ENCODE peak calls at places on chromosomes 11 and 22, in nine cellular contexts. D, V, U, L, H, R, B, O and M are unnamed samples.

GRCh38 chr11:69868003-69868865 is 49.0 kb upstream of the FGF3 start:
- DNase-seq in H (no peak), D (no peak), O (no peak), L (no peak), R (no peak), B (peak), U (no peak), V (no peak), M (no peak)

GRCh38 chr22:39717099-39717498 is 146.5 kb downstream of the CACNA1I start:
- DNase-seq in V (no peak), D (no peak), L (no peak), R (no peak), O (no peak), B (no peak), U (no peak), H (no peak), M (no peak)

GRCh38 chr22:45554040-45554406 is 51.3 kb downstream of the FBLN1 start:
- DNase-seq in L (no peak), H (peak), D (no peak), R (no peak), V (no peak), O (no peak), B (no peak), U (peak), M (no peak)

GRCh38 chr11:123055132-123055924 is 6.6 kb downstream of the HSPA8 start:
- DNase-seq in B (no peak), D (no peak), V (no peak), L (no peak), H (peak), U (no peak), R (no peak), O (no peak), M (no peak)

GRCh38 chr11:94201004-94201465 is 72.4 kb downstream of the PANX1 start:
- DNase-seq in V (no peak), H (no peak), R (peak), O (no peak), D (peak), U (no peak), B (no peak), L (peak), M (peak)

GRCh38 chr11:86218125-86219081 is 26.1 kb upstream of the EED start:
- DNase-seq in R (peak), D (peak), L (peak), H (peak), V (peak), B (peak), O (peak), U (peak), M (no peak)

GRCh38 chr11:77170107-77170506 is 42.1 kb downstream of the MYO7A start:
- DNase-seq in L (no peak), D (no peak), V (no peak), B (peak), H (no peak), R (no peak), O (no peak), U (no peak), M (no peak)

GRCh38 chr22:22928666-22929380 is 41.2 kb downstream of the IGLL5 start:
- DNase-seq in O (peak), V (peak), R (peak), D (peak), B (no peak), L (peak), H (peak), U (peak), M (no peak)

GRCh38 chr11:11620251-11620965 is 1.4 kb downstream of the GALNT18 start:
- DNase-seq in V (peak), U (no peak), D (no peak), B (peak), R (no peak), H (peak), O (no peak), L (peak), M (no peak)

GRCh38 chr11:33698921-33699320 is 1.7 kb downstream of the C11orf91 start:
- DNase-seq in V (no peak), L (no peak), U (no peak), R (peak), D (no peak), H (no peak), B (no peak), O (no peak), M (no peak)
- H3K4me3 ChIP-seq in V (no peak), L (no peak), U (no peak), R (no peak), D (no peak), H (no peak), B (no peak), O (no peak), M (no peak)

GRCh38 chr11:33689506-33689905 is 11.1 kb downstream of the C11orf91 start:
- DNase-seq in R (no peak), D (no peak), U (no peak), O (no peak), H (no peak), V (no peak), B (no peak), L (no peak), M (no peak)

GRCh38 chr11:33685061-33685460 is 15.6 kb downstream of the C11orf91 start:
- DNase-seq in O (no peak), U (no peak), L (no peak), H (no peak), B (no peak), V (no peak), R (peak), D (peak), M (no peak)

GRCh38 chr11:33690290-33691050 is 10.2 kb downstream of the C11orf91 start:
- DNase-seq in H (no peak), O (no peak), R (peak), L (peak), D (peak), B (no peak), U (no peak), V (peak), M (peak)

GRCh38 chr11:33689089-33689488 is 11.5 kb downstream of the C11orf91 start:
- DNase-seq in D (peak), R (peak), U (no peak), H (no peak), L (peak), B (no peak), V (no peak), O (no peak), M (no peak)

DNA sequence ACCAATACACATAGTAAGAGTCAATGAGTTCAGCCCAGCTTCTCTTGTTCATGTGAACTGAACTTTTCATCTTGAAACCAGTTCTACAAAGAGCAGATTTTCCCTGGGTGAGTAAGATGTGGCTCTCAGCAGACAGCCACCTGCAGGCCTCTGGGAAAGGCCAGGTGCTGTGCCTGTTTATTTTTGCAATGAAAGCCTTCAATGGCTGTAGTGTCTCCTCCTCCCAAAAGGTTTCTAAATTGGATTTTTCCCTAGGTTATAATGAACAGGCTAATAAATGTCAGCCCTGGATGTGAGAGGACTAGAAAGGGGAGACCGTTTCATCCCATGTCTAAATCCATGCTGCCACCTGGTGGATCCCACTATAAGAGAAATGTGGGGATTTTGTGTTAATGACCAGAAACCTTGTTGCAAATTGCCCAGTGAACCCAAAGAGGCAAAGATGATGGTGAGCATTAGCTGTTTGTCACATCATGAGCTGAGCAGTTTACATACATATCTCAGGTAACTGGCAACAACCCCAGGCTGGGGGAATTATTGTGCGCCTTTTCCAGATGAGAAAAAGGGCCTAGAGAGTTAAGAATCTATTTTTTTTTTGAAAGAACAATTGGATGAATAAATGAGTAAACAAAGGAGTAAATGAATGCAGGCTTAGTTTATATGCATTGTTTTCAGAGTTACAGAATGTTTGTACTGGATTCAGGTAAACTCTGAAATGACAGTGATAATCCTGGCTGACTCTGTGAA is 12.7 kb downstream of the C11orf91 start:
- DNase-seq in B (peak), R (peak), D (peak), U (peak), O (no peak), V (no peak), H (peak), L (peak), M (no peak)
- TF ChIP-seq CTCF in B (peak), R (peak), D (peak), U (peak), O (no peak), V (peak), H (peak), L (peak), M (peak)

GRCh38 chr22:20430641-20431519 is 6.7 kb downstream of the SCARF2 start:
- DNase-seq in B (peak), R (no peak), D (peak), L (peak), H (peak), U (no peak), O (peak), V (peak), M (no peak)

GRCh38 chr22:20428496-20429253 is 8.9 kb downstream of the SCARF2 start:
- DNase-seq in R (no peak), H (no peak), V (no peak), L (no peak), D (no peak), B (no peak), O (no peak), U (no peak), M (no peak)

GRCh38 chr22:20427945-20428417 is 9.6 kb downstream of the SCARF2 start:
- DNase-seq in H (no peak), R (no peak), D (no peak), O (no peak), L (no peak), B (no peak), V (no peak), U (no peak), M (no peak)

GRCh38 chr22:20430101-20430640 is 7.5 kb downstream of the SCARF2 start:
- DNase-seq in D (no peak), B (no peak), V (no peak), R (no peak), L (no peak), H (no peak), U (no peak), O (no peak), M (no peak)

GRCh38 chr22:20429254-20430100 is 8.1 kb downstream of the SCARF2 start:
- DNase-seq in R (no peak), V (peak), B (peak), L (no peak), D (no peak), U (peak), O (peak), H (peak), M (no peak)
- H3K4me3 ChIP-seq in R (no peak), V (peak), B (peak), L (no peak), D (no peak), U (peak), O (peak), H (peak), M (no peak)

DNA sequence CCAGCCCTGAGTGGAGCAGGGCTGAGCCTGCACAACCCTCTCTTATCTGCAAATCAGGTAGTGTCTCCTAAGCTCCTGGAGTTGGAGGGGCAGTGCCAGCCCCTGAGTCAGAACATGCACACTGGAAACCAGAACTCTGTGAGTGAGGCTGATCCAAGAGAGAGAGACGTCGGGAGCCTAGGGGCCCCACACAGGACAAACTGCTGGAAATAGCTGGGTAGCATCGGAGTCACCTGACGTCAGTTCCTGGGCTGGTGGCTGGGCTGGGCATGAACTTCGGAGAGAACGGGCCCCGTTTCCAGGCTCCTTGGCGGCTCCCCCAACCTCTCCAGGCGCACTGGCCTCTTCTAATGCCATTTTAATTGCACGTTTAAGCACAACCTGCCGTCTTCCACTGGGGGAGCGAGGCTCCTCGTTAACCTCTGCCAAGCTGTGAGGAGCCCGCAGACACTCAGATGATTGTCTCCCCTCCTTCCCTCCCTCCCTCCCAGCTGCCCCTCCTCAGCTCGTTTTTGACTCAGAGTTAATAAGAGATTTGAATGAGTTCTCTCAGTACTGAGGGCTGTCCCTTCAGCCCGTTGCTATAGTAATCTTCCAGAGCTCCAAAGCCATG is 191.2 kb upstream of the TBCEL start:
- DNase-seq in R (no peak), B (peak), L (no peak), O (no peak), D (no peak), H (no peak), V (no peak), U (no peak), M (no peak)
- TF ChIP-seq CTCF in R (no peak), B (no peak), L (no peak), O (no peak), D (no peak), H (no peak), V (no peak), U (no peak), M (no peak)

GRCh38 chr11:22685111-22685510 is 18.7 kb downstream of the GAS2 start:
- DNase-seq in R (no peak), V (no peak), D (no peak), B (no peak), H (no peak), U (no peak), O (no peak), L (peak), M (no peak)
- H3K4me3 ChIP-seq in R (no peak), V (no peak), D (no peak), B (no peak), H (no peak), U (no peak), O (no peak), L (no peak), M (no peak)

GRCh38 chr11:130211144-130211543 is 51.6 kb downstream of the ST14 start:
- DNase-seq in L (no peak), U (no peak), B (no peak), R (no peak), V (no peak), H (no peak), D (no peak), O (no peak), M (no peak)

GRCh38 chr11:130208241-130209127 is 48.9 kb downstream of the ST14 start:
- DNase-seq in L (no peak), D (no peak), B (no peak), V (no peak), R (no peak), O (no peak), U (no peak), H (no peak), M (no peak)

GRCh38 chr11:130209128-130209932 is 49.7 kb downstream of the ST14 start:
- DNase-seq in H (no peak), R (no peak), L (no peak), B (no peak), D (no peak), U (no peak), O (no peak), V (no peak), M (no peak)

GRCh38 chr11:130211781-130212401 is 52.3 kb downstream of the ST14 start:
- DNase-seq in D (no peak), H (no peak), R (no peak), V (no peak), U (no peak), B (no peak), O (no peak), L (no peak), M (no peak)

DNA sequence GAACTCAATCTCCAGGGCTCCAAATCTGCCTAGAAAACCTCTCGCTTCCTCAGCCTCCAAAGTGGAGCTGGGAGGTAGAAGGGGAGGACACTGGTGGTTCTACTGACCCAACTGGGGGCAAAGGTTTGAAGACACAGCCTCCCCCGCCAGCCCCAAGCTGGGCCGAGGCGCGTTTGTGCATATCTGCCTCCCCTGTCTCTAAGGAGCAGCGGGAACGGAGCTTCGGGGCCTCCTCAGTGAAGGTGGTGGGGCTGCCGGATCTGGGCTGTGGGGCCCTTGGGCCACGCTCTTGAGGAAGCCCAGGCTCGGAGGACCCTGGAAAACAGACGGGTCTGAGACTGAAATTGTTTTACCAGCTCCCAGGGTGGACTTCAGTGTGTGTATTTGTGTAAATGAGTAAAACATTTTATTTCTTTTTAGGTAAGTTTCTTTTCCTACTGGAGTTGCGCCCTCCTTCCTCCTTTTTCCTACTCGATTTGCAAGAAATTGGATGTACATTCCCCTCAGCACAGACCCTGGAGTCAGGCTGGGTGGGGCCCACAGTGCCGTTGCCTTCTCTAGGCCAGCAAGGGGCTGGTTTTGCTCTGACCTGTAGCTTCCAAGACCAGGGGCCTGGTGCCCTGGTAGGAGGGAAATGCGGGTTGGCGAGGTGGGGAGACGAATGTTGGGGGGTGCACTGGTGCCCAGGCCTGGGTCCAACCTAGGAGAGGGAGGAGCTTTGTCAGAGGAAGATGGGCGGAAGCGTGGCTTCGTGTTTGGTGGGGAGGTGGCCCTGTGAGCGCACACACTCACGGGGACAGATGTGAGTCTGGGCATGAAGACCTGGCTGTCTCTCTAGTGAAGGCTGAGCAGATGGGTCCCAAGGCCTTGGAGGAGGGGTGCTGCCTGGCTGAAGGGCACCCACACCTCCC is 50.6 kb downstream of the ST14 start:
- DNase-seq in R (no peak), O (no peak), U (no peak), L (no peak), B (no peak), D (no peak), V (no peak), H (no peak), M (no peak)
- TF ChIP-seq CTCF in R (no peak), O (no peak), U (no peak), L (no peak), B (no peak), D (no peak), V (no peak), H (no peak), M (no peak)

GRCh38 chr11:68353118-68353517 is 40.7 kb downstream of the LRP5 start:
- DNase-seq in O (no peak), R (no peak), B (no peak), H (no peak), U (no peak), V (no peak), D (no peak), L (peak), M (no peak)

GRCh38 chr11:68355471-68355870 is 43.1 kb downstream of the LRP5 start:
- DNase-seq in R (no peak), L (no peak), U (no peak), O (no peak), V (no peak), D (no peak), B (no peak), H (no peak), M (no peak)

GRCh38 chr11:68352591-68352990 is 40.2 kb downstream of the LRP5 start:
- DNase-seq in U (no peak), O (no peak), B (no peak), L (no peak), R (no peak), D (no peak), V (no peak), H (no peak), M (no peak)

GRCh38 chr11:68353669-68354068 is 41.3 kb downstream of the LRP5 start:
- DNase-seq in O (no peak), B (no peak), L (no peak), R (no peak), H (no peak), V (no peak), U (no peak), D (no peak), M (no peak)

GRCh38 chr11:68354181-68354872 is 41.9 kb downstream of the LRP5 start:
- DNase-seq in D (peak), H (no peak), R (peak), U (no peak), B (peak), O (no peak), L (peak), V (peak), M (peak)
- H3K4me3 ChIP-seq in D (peak), H (no peak), R (no peak), U (no peak), B (no peak), O (no peak), L (peak), V (no peak), M (no peak)

GRCh38 chr11:131867457-131868257 is 497.2 kb downstream of the NTM start:
- DNase-seq in D (peak), L (peak), H (peak), V (peak), U (peak), O (no peak), B (peak), R (peak), M (peak)
- TF ChIP-seq CTCF in D (peak), L (peak), H (peak), V (peak), U (peak), O (no peak), B (peak), R (peak), M (peak)